ENCODE peak calls at places on chromosome 15, in five cellular contexts. Z is fibroblast of pulmonary artery, B is kidney epithelial cell, W is vagina, H is HepG2. C is an unnamed sample.

GRCh38 chr15:43150171-43150929 is 17.0 kb downstream of the TMEM62 start:
- DNase-seq in W (no peak), H (no peak), Z (peak; percentile 82), B (peak; percentile 70), C (no peak)

GRCh38 chr15:65344909-65345275 is 32.9 kb downstream of the IGDCC3 start:
- DNase-seq in H (no peak), Z (no peak), W (no peak), B (no peak), C (no peak)

GRCh38 chr15:101267320-101268104 is 9.8 kb downstream of the SELENOS start:
- DNase-seq in B (no peak), W (no peak), Z (peak; percentile 72), H (no peak), C (no peak)

GRCh38 chr15:71600237-71600636 is 210.1 kb upstream of the NR2E3 start:
- DNase-seq in B (no peak), W (no peak), H (no peak), Z (no peak), C (no peak)

GRCh38 chr15:56877591-56877990 is 40.9 kb upstream of the TCF12 start:
- DNase-seq in B (no peak), W (no peak), H (no peak), Z (peak; percentile 56), C (no peak)

GRCh38 chr15:96349034-96349932 is 18.8 kb downstream of the NR2F2 start:
- DNase-seq in W (no peak), H (no peak), B (no peak), Z (peak; percentile 20), C (no peak)

GRCh38 chr15:92583311-92584034 is 72.1 kb downstream of the FAM174B start:
- DNase-seq in Z (no peak), B (no peak), W (no peak), H (no peak), C (no peak)

GRCh38 chr15:26628071-26628470 is 144.8 kb downstream of the GABRB3 start:
- DNase-seq in W (no peak), Z (no peak), H (no peak), B (no peak), C (no peak)

GRCh38 chr15:68852466-68852865 is 31.8 kb upstream of the ANP32A start:
- DNase-seq in Z (no peak), W (no peak), H (no peak), B (no peak), C (no peak)

GRCh38 chr15:85706779-85707518 is 87.8 kb downstream of the KLHL25 start:
- DNase-seq in H (no peak), W (no peak), B (no peak), Z (peak; percentile 97), C (no peak)

GRCh38 chr15:85709250-85709649 is 85.5 kb downstream of the KLHL25 start:
- DNase-seq in B (no peak), H (no peak), Z (no peak), W (no peak), C (no peak)

GRCh38 chr15:85707519-85708338 is 87.0 kb downstream of the KLHL25 start:
- DNase-seq in H (peak; percentile 93), B (no peak), Z (peak; percentile 71), W (no peak), C (no peak)

GRCh38 chr15:85710340-85710842 is 84.3 kb downstream of the KLHL25 start:
- DNase-seq in H (no peak), W (no peak), B (no peak), Z (no peak), C (no peak)

DNA sequence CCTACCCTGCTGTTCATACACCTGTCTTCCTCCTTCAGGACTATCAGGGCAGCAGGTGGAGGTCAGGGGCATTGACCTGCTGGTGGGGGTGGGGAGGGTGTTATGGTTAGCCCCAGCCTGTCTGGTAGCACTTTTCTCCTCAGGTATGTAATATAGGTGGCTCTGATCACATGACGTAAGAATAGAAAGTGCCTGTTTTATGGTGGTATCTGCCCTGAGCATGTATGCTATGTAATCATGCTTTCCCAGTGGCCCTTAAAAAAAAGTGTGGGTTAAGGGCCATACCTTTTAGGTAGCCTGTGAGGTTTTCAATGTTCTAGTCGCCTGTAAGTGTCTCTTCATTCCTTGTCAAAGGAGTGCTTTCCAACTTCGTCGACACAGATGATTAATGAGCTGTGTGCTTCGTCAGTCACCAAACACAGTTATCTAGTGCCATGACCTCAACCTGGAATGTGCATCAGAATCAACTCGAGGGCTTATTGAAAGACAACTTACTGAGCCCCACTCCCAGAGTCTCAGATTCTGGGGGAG is 86.3 kb downstream of the KLHL25 start:
- DNase-seq in Z (peak; percentile 67), B (no peak), H (peak; percentile 79), W (no peak), C (no peak)
- H3K4me3 ChIP-seq in Z (no peak overlapping the region), B (no peak overlapping the region), H (peak overlapping the region; percentile 41), W (no peak overlapping the region), C (no peak overlapping the region)

GRCh38 chr15:49490963-49491362 is 67.9 kb downstream of the FGF7 start:
- DNase-seq in Z (peak; percentile 70), W (no peak), H (no peak), B (no peak), C (no peak)
- H3K4me3 ChIP-seq in Z (no peak overlapping the region), W (no peak overlapping the region), H (no peak overlapping the region), B (no peak overlapping the region), C (no peak overlapping the region)

DNA sequence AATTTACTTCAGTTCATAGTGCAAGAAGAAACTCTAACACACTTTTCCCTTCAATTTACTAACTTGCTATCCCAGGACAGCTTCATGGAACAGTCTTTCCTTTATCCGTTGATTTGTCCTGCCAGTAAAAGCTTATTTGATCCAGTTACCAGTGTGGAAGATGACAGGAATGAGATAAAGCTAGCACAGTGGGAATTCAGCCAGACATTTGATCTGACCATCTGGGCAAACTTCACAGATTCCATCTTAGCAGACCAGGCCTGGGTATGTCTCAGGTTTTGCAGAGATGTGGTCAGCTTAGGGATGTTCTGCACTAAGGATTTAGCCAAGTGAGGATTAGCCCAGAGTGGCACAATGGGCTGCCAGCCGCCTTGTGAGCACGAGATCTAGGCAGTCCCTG is 19.7 kb downstream of the CEMIP start:
- DNase-seq in B (no peak), W (no peak), Z (no peak), H (no peak), C (no peak)
- H3K4me3 ChIP-seq in B (no peak overlapping the region), W (no peak overlapping the region), Z (no peak overlapping the region), H (no peak overlapping the region), C (no peak overlapping the region)

GRCh38 chr15:66705277-66705927 is 3.4 kb downstream of the SMAD6 start:
- DNase-seq in W (no peak), B (no peak), H (no peak), Z (no peak), C (no peak)
- H3K4me3 ChIP-seq in W (peak overlapping the region; percentile 53), B (peak overlapping the region; percentile 54), H (no peak overlapping the region), Z (peak overlapping the region; percentile 90), C (peak overlapping the region; percentile 100)

GRCh38 chr15:40380636-40381035 is 1.9 kb upstream of the KNSTRN start:
- DNase-seq in W (no peak), H (no peak), B (no peak), Z (no peak), C (no peak)

GRCh38 chr15:40379374-40379773 is 3.1 kb upstream of the KNSTRN start:
- DNase-seq in W (no peak), Z (no peak), B (no peak), H (no peak), C (no peak)

GRCh38 chr15:40382580-40383456 is at the start of gene KNSTRN:
- DNase-seq in Z (peak; percentile 94), H (peak; percentile 91), B (peak; percentile 69), W (no peak), C (peak; percentile 79)

GRCh38 chr15:40379853-40380252 is 2.7 kb upstream of the KNSTRN start:
- DNase-seq in B (peak; percentile 72), W (no peak), Z (peak; percentile 98), H (peak; percentile 41), C (peak; percentile 83)

DNA sequence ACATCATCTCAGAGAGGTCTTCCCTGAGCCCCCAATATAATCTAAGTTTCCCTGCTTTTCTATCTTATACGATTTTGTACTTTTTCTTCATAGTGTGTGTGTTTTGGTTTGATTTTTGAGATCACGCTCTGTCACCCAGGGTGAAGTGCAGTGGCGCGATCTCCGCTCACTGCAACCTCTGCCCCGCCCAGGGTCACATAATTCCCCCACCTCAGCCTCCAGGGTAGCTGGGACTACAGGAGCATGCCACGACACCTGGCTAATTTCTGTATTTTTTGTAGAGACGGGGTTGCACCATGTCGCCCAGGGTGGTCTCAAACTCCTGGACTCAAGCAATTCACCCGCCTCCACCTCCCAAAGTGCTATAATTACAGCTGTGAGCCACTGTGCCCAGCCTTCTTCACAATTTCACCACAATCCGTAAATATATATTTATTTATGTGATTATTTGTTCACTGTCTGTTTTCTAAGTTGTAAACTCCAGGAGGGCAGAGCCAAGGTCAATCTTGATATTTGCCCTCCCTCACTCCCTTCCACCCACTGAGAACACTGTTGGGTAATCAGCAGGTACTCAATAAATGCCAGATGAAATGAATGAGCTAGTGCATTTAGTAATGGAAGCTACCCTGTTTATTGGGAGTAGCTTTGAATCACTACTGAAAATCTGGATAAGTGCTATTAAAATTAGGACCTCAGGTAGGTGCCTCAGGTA is 547 bp upstream of the KNSTRN start:
- DNase-seq in B (no peak), H (no peak), Z (no peak), W (no peak), C (no peak)
- H3K4me3 ChIP-seq in B (no peak overlapping the region), H (peak overlapping the region; percentile 79), Z (no peak overlapping the region), W (no peak overlapping the region), C (no peak overlapping the region)

GRCh38 chr15:99076109-99076508 is 28.8 kb upstream of the SYNM start:
- DNase-seq in H (no peak), Z (no peak), W (no peak), B (no peak), C (no peak)
- H3K4me3 ChIP-seq in H (no peak overlapping the region), Z (no peak overlapping the region), W (peak overlapping the region; percentile 33), B (no peak overlapping the region), C (no peak overlapping the region)

C was measured in retinal pigment epithelial cell.